ENCODE peak calls at places on chromosome X, in five cellular contexts. One of them, this sample, is unnamed.

GRCh38 chrX:24148118-24148517 is 1.4 kb upstream of the ZFX start:
- DNase-seq in mammary epithelial cell: no peak
- DNase-seq in lung: no peak
- DNase-seq in transverse colon: no peak
- DNase-seq in adrenal gland: no peak
- DNase-seq in this sample: no peak

GRCh38 chrX:120358687-120359086 is 3.2 kb upstream of the ATP1B4 start:
- DNase-seq in adrenal gland: no peak
- DNase-seq in lung: no peak
- DNase-seq in mammary epithelial cell: peak
- DNase-seq in transverse colon: no peak
- DNase-seq in this sample: no peak

GRCh38 chrX:118373538-118373937 is 27.6 kb downstream of the WDR44 start:
- DNase-seq in transverse colon: no peak
- DNase-seq in mammary epithelial cell: no peak
- DNase-seq in lung: no peak
- DNase-seq in adrenal gland: no peak
- DNase-seq in this sample: no peak

GRCh38 chrX:14616876-14617275 is 87.5 kb downstream of the GLRA2 start:
- DNase-seq in adrenal gland: no peak
- DNase-seq in lung: no peak
- DNase-seq in transverse colon: no peak
- DNase-seq in mammary epithelial cell: no peak
- DNase-seq in this sample: no peak

GRCh38 chrX:22351966-22352365 is 79.3 kb downstream of the CBLL2 start:
- DNase-seq in transverse colon: no peak
- DNase-seq in lung: no peak
- DNase-seq in adrenal gland: no peak
- DNase-seq in mammary epithelial cell: peak
- DNase-seq in this sample: no peak

GRCh38 chrX:154419688-154420401 is 8.5 kb downstream of the TAFAZZIN start:
- DNase-seq in transverse colon: no peak
- DNase-seq in mammary epithelial cell: no peak
- DNase-seq in lung: no peak
- DNase-seq in adrenal gland: no peak
- DNase-seq in this sample: no peak

GRCh38 chrX:106718709-106719108 is 7.8 kb upstream of the RNF128 start:
- DNase-seq in mammary epithelial cell: no peak
- DNase-seq in lung: no peak
- DNase-seq in adrenal gland: no peak
- DNase-seq in transverse colon: no peak
- DNase-seq in this sample: no peak

GRCh38 chrX:78042601-78043000 is 61.4 kb upstream of the PGK1 start:
- DNase-seq in transverse colon: no peak
- DNase-seq in lung: no peak
- DNase-seq in adrenal gland: no peak
- DNase-seq in mammary epithelial cell: no peak
- DNase-seq in this sample: no peak

GRCh38 chrX:12919620-12920019 is 13.2 kb downstream of the TLR8 start:
- DNase-seq in mammary epithelial cell: no peak
- DNase-seq in adrenal gland: no peak
- DNase-seq in transverse colon: no peak
- DNase-seq in lung: no peak
- DNase-seq in this sample: no peak

GRCh38 chrX:112513154-112513553 is 166.6 kb downstream of the LHFPL1 start:
- DNase-seq in lung: no peak
- DNase-seq in mammary epithelial cell: no peak
- DNase-seq in adrenal gland: no peak
- DNase-seq in transverse colon: no peak
- DNase-seq in this sample: no peak

GRCh38 chrX:137313627-137314026 is 252.3 kb upstream of the ZIC3 start:
- DNase-seq in transverse colon: no peak
- DNase-seq in adrenal gland: no peak
- DNase-seq in mammary epithelial cell: no peak
- DNase-seq in lung: no peak
- DNase-seq in this sample: no peak

GRCh38 chrX:85244411-85245210 is 820 bp downstream of the ZNF711 start:
- DNase-seq in mammary epithelial cell: peak
- DNase-seq in transverse colon: no peak
- DNase-seq in lung: no peak
- DNase-seq in adrenal gland: no peak
- DNase-seq in this sample: no peak

GRCh38 chrX:53265771-53266170 is 15.6 kb downstream of the IQSEC2 start:
- DNase-seq in adrenal gland: no peak
- DNase-seq in lung: no peak
- DNase-seq in transverse colon: no peak
- DNase-seq in mammary epithelial cell: peak
- DNase-seq in this sample: no peak

GRCh38 chrX:36198575-36198974 is 279.0 kb downstream of the CFAP47 start:
- DNase-seq in lung: no peak
- DNase-seq in mammary epithelial cell: peak
- DNase-seq in transverse colon: no peak
- DNase-seq in adrenal gland: no peak
- DNase-seq in this sample: no peak

GRCh38 chrX:139196890-139197289 is 333.6 kb upstream of the F9 start:
- DNase-seq in adrenal gland: no peak
- DNase-seq in transverse colon: no peak
- DNase-seq in mammary epithelial cell: no peak
- DNase-seq in lung: no peak
- DNase-seq in this sample: no peak

GRCh38 chrX:87392369-87392768 is 125.2 kb upstream of the KLHL4 start:
- DNase-seq in lung: no peak
- DNase-seq in adrenal gland: no peak
- DNase-seq in mammary epithelial cell: no peak
- DNase-seq in transverse colon: no peak
- DNase-seq in this sample: no peak

GRCh38 chrX:31279359-31279758 is 207.5 kb upstream of the FTHL17 start:
- DNase-seq in transverse colon: no peak
- DNase-seq in mammary epithelial cell: peak
- DNase-seq in adrenal gland: no peak
- DNase-seq in lung: no peak
- DNase-seq in this sample: no peak

GRCh38 chrX:10741496-10742048 is 121.2 kb upstream of the MID1 start:
- DNase-seq in transverse colon: no peak
- DNase-seq in mammary epithelial cell: no peak
- DNase-seq in lung: no peak
- DNase-seq in adrenal gland: no peak
- DNase-seq in this sample: no peak

GRCh38 chrX:121570072-121570841 is 522.8 kb downstream of the GLUD2 start:
- DNase-seq in adrenal gland: peak
- DNase-seq in mammary epithelial cell: peak
- DNase-seq in lung: no peak
- DNase-seq in transverse colon: no peak
- DNase-seq in this sample: no peak

GRCh38 chrX:139826065-139827044 is 106.5 kb downstream of the ATP11C start:
- DNase-seq in adrenal gland: peak
- DNase-seq in transverse colon: no peak
- DNase-seq in mammary epithelial cell: peak
- DNase-seq in lung: no peak
- DNase-seq in this sample: no peak

GRCh38 chrX:30302957-30303356 is 6.2 kb downstream of the NR0B1 start:
- DNase-seq in transverse colon: no peak
- DNase-seq in lung: no peak
- DNase-seq in mammary epithelial cell: peak
- DNase-seq in adrenal gland: peak
- DNase-seq in this sample: no peak

GRCh38 chrX:21926527-21927278 is 13.8 kb upstream of the SMS start:
- DNase-seq in transverse colon: no peak
- DNase-seq in adrenal gland: no peak
- DNase-seq in mammary epithelial cell: peak
- DNase-seq in lung: no peak
- DNase-seq in this sample: no peak

GRCh38 chrX:67614414-67614813 is 70.6 kb downstream of the AR start:
- DNase-seq in transverse colon: no peak
- DNase-seq in lung: no peak
- DNase-seq in mammary epithelial cell: peak
- DNase-seq in adrenal gland: no peak
- DNase-seq in this sample: no peak

DNA sequence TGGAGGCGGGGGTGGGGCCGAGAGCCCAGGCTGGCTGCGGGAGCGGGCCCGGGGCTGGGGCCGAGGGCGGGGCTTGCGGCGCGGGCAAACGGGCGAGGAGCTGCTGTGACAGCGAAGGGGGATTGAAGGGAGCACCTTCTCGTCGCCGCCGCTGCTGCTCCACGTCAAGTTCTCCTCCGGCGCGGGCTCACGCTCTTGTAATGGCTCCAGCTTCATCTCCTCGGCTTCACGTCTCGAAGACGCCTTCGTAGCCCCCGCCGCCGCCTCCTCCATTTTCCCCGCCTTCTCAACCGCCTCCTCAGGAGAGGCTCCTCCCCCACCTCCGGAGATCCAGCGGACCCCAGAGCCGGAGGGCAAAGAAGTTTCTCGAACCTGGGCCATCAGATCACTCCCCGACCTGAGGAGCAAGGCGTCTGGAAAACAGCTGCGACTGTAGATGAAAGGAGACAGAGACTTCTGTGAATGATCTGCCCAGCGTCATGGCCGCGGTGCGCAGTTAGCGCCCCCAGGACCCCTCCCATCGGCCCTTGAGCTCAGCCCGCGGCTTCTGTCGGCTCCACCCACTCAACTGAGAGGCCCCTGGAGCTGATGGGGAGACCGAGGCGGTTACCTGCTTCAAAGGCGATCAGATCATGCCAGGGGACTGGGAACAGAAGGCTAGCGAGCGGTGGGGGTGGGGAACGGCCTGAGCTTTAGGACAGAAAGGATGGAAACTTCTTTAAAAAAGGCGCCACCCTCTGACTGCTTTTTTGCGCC is 911 bp downstream of the USP51 start:
- DNase-seq in mammary epithelial cell: no peak
- DNase-seq in adrenal gland: peak
- DNase-seq in lung: peak
- DNase-seq in transverse colon: peak
- DNase-seq in this sample: peak
- TF ChIP-seq CTCF in mammary epithelial cell: peak
- TF ChIP-seq CTCF in adrenal gland: no peak
- TF ChIP-seq CTCF in lung: no peak
- TF ChIP-seq CTCF in transverse colon: no peak
- TF ChIP-seq CTCF in this sample: no peak

GRCh38 chrX:56031409-56031808 is 200.7 kb upstream of the KLF8 start:
- DNase-seq in adrenal gland: no peak
- DNase-seq in mammary epithelial cell: no peak
- DNase-seq in lung: no peak
- DNase-seq in transverse colon: no peak
- DNase-seq in this sample: no peak

GRCh38 chrX:56029188-56029587 is 203.0 kb upstream of the KLF8 start:
- DNase-seq in mammary epithelial cell: no peak
- DNase-seq in transverse colon: no peak
- DNase-seq in lung: no peak
- DNase-seq in adrenal gland: no peak
- DNase-seq in this sample: no peak

GRCh38 chrX:56026816-56027215 is 205.3 kb upstream of the KLF8 start:
- DNase-seq in adrenal gland: no peak
- DNase-seq in lung: no peak
- DNase-seq in transverse colon: no peak
- DNase-seq in mammary epithelial cell: no peak
- DNase-seq in this sample: no peak

GRCh38 chrX:56029691-56030090 is 202.5 kb upstream of the KLF8 start:
- DNase-seq in mammary epithelial cell: no peak
- DNase-seq in lung: peak
- DNase-seq in adrenal gland: no peak
- DNase-seq in transverse colon: no peak
- DNase-seq in this sample: no peak

DNA sequence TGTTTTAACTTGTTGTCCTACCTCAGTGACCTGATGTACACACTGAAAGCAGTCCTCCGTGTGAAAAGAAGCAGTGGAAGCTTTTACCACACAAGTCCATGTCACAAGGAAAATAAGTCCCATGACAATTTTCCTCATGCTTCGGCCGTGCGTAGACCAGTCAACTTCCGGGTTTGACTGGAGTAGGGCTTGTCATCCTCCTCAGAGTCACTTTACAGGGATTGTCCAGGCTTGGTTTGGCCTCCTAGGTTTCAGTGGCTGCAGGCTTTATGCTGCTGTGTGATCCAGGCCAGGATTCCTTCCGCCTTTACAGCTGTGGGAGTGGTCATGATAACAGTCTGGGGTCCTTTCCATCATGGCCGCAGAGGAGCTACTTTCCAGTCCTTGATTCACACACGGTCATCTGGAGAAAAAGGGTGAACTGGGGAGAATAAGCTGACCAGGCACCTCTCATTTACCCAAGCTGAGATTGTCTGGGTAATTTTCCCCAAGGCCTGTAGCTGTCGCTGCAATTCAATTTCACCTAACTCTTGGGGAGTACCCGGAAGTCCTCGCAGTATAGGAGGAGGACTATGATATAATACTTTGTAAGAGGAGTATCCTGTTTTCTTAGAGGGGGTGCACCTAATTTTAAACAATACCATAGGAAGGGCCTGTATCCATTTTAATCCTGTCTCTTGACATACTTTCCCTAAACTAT is 206.1 kb upstream of the KLF8 start:
- DNase-seq in lung: no peak
- DNase-seq in adrenal gland: no peak
- DNase-seq in transverse colon: no peak
- DNase-seq in mammary epithelial cell: no peak
- DNase-seq in this sample: no peak
- TF ChIP-seq CTCF in lung: no peak
- TF ChIP-seq CTCF in adrenal gland: no peak
- TF ChIP-seq CTCF in transverse colon: no peak
- TF ChIP-seq CTCF in mammary epithelial cell: no peak
- TF ChIP-seq CTCF in this sample: no peak

DNA sequence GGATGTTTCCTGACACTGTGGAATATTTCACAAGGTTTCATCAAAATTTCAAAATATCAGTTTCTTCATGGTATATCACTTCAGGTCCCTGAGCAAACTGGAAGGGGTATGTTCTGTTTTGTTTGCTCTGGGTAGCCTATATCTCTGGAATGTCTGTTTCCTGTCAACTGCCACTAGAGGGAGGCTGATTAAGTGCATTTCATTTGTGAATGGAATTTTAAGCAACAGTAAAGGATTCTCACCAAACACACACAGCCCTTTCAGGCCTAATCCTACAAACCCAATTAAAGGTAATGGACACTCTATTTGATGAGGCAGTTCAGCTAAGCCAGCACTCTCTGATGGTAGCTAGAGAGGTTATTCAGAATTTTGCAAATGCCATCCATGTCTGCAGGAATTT is 307.1 kb downstream of the TEX13A start:
- DNase-seq in lung: no peak
- DNase-seq in mammary epithelial cell: no peak
- DNase-seq in transverse colon: no peak
- DNase-seq in adrenal gland: no peak
- DNase-seq in this sample: no peak
- TF ChIP-seq CTCF in lung: no peak
- TF ChIP-seq CTCF in mammary epithelial cell: peak
- TF ChIP-seq CTCF in transverse colon: peak
- TF ChIP-seq CTCF in adrenal gland: no peak
- TF ChIP-seq CTCF in this sample: no peak

GRCh38 chrX:103012945-103013344 is 51.0 kb downstream of the BEX1 start:
- DNase-seq in mammary epithelial cell: peak
- DNase-seq in transverse colon: no peak
- DNase-seq in adrenal gland: no peak
- DNase-seq in lung: no peak
- DNase-seq in this sample: no peak

DNA sequence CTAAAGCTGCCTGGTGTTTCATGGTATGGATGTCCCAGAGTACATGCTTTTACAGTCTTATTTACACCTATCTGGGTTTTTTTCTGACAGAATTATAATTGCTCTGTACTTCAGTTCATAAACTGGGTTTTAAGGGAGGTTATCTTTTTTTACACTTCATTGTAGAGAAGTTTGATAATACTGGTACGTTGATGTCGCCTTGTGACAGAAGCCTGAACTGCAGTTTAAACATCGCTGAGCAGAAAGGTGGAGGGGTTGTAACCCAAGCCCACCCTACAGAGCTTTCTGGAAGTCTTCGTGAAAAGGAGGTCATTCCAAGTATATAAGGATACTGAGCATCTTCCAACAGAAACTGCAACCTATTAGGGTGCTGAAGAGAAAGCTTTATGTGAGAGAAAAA is 46.4 kb downstream of the BEX1 start:
- DNase-seq in mammary epithelial cell: no peak
- DNase-seq in adrenal gland: no peak
- DNase-seq in lung: no peak
- DNase-seq in transverse colon: no peak
- DNase-seq in this sample: no peak
- TF ChIP-seq CTCF in mammary epithelial cell: peak
- TF ChIP-seq CTCF in adrenal gland: no peak
- TF ChIP-seq CTCF in lung: no peak
- TF ChIP-seq CTCF in transverse colon: no peak
- TF ChIP-seq CTCF in this sample: no peak